ENCODE peak calls at places on chromosomes 3 and 15, in nine cellular contexts. One of them, this sample, is unnamed.
A peak's percentile ranks its signal among the peaks of the same experiment; 100 is the strongest.

GRCh38 chr3:36647423-36647853 is 116.9 kb downstream of the DCLK3 start:
- DNase-seq in stomach: no peak
- DNase-seq in heart right ventricle: no peak
- DNase-seq in CD8-positive, alpha-beta T cell: no peak
- DNase-seq in right lobe of liver: no peak
- DNase-seq in tibial nerve: no peak
- DNase-seq in left ventricle myocardium inferior: no peak
- DNase-seq in A549: peak; percentile 44
- DNase-seq in Peyer's patch: no peak
- DNase-seq in this sample: no peak

GRCh38 chr3:166519443-166519842 is 682.2 kb upstream of the BCHE start:
- DNase-seq in stomach: no peak
- DNase-seq in heart right ventricle: no peak
- DNase-seq in CD8-positive, alpha-beta T cell: no peak
- DNase-seq in right lobe of liver: no peak
- DNase-seq in tibial nerve: no peak
- DNase-seq in left ventricle myocardium inferior: no peak
- DNase-seq in A549: no peak
- DNase-seq in Peyer's patch: no peak
- DNase-seq in this sample: no peak

GRCh38 chr3:130093741-130094391 is 12.2 kb downstream of the ALG1L2 start:
- DNase-seq in stomach: no peak
- DNase-seq in heart right ventricle: no peak
- DNase-seq in CD8-positive, alpha-beta T cell: peak; percentile 4
- DNase-seq in right lobe of liver: no peak
- DNase-seq in tibial nerve: peak; percentile 7
- DNase-seq in left ventricle myocardium inferior: no peak
- DNase-seq in A549: no peak
- DNase-seq in Peyer's patch: peak; percentile 59
- DNase-seq in this sample: peak; percentile 10

GRCh38 chr3:177448987-177449975 is 252.0 kb upstream of the TBL1XR1 start:
- DNase-seq in stomach: no peak
- DNase-seq in heart right ventricle: no peak
- DNase-seq in CD8-positive, alpha-beta T cell: no peak
- DNase-seq in right lobe of liver: peak; percentile 83
- DNase-seq in tibial nerve: no peak
- DNase-seq in left ventricle myocardium inferior: no peak
- DNase-seq in A549: no peak
- DNase-seq in Peyer's patch: peak; percentile 29
- DNase-seq in this sample: no peak

GRCh38 chr3:99012051-99012450 is 110.6 kb upstream of the DCBLD2 start:
- DNase-seq in stomach: no peak
- DNase-seq in heart right ventricle: no peak
- DNase-seq in CD8-positive, alpha-beta T cell: no peak
- DNase-seq in right lobe of liver: no peak
- DNase-seq in tibial nerve: no peak
- DNase-seq in left ventricle myocardium inferior: no peak
- DNase-seq in A549: no peak
- DNase-seq in Peyer's patch: no peak
- DNase-seq in this sample: no peak

GRCh38 chr15:67900621-67901147 is 60.8 kb upstream of the RNU6-1 start:
- DNase-seq in stomach: no peak
- DNase-seq in heart right ventricle: no peak
- DNase-seq in CD8-positive, alpha-beta T cell: no peak
- DNase-seq in right lobe of liver: no peak
- DNase-seq in tibial nerve: no peak
- DNase-seq in left ventricle myocardium inferior: no peak
- DNase-seq in A549: no peak
- DNase-seq in Peyer's patch: no peak
- DNase-seq in this sample: no peak

GRCh38 chr3:50158747-50159146 is 3.6 kb downstream of the SEMA3F start:
- DNase-seq in stomach: no peak
- DNase-seq in heart right ventricle: no peak
- DNase-seq in CD8-positive, alpha-beta T cell: no peak
- DNase-seq in right lobe of liver: no peak
- DNase-seq in tibial nerve: no peak
- DNase-seq in left ventricle myocardium inferior: no peak
- DNase-seq in A549: no peak
- DNase-seq in Peyer's patch: no peak
- DNase-seq in this sample: no peak

GRCh38 chr15:52480990-52481389 is 47.7 kb downstream of the MYO5A start:
- DNase-seq in stomach: no peak
- DNase-seq in heart right ventricle: no peak
- DNase-seq in CD8-positive, alpha-beta T cell: no peak
- DNase-seq in right lobe of liver: no peak
- DNase-seq in tibial nerve: no peak
- DNase-seq in left ventricle myocardium inferior: no peak
- DNase-seq in A549: no peak
- DNase-seq in Peyer's patch: no peak
- DNase-seq in this sample: no peak

GRCh38 chr3:43256714-43257461 is 29.5 kb upstream of the SNRK start:
- DNase-seq in stomach: no peak
- DNase-seq in heart right ventricle: no peak
- DNase-seq in CD8-positive, alpha-beta T cell: no peak
- DNase-seq in right lobe of liver: no peak
- DNase-seq in tibial nerve: peak; percentile 9
- DNase-seq in left ventricle myocardium inferior: no peak
- DNase-seq in A549: no peak
- DNase-seq in Peyer's patch: no peak
- DNase-seq in this sample: no peak

GRCh38 chr3:43262194-43262593 is 24.1 kb upstream of the SNRK start:
- DNase-seq in stomach: no peak
- DNase-seq in heart right ventricle: no peak
- DNase-seq in CD8-positive, alpha-beta T cell: no peak
- DNase-seq in right lobe of liver: no peak
- DNase-seq in tibial nerve: no peak
- DNase-seq in left ventricle myocardium inferior: no peak
- DNase-seq in A549: no peak
- DNase-seq in Peyer's patch: no peak
- DNase-seq in this sample: no peak

GRCh38 chr3:43259626-43260025 is 26.7 kb upstream of the SNRK start:
- DNase-seq in stomach: no peak
- DNase-seq in heart right ventricle: no peak
- DNase-seq in CD8-positive, alpha-beta T cell: no peak
- DNase-seq in right lobe of liver: no peak
- DNase-seq in tibial nerve: no peak
- DNase-seq in left ventricle myocardium inferior: no peak
- DNase-seq in A549: no peak
- DNase-seq in Peyer's patch: no peak
- DNase-seq in this sample: no peak

GRCh38 chr3:43257850-43258249 is 28.5 kb upstream of the SNRK start:
- DNase-seq in stomach: no peak
- DNase-seq in heart right ventricle: no peak
- DNase-seq in CD8-positive, alpha-beta T cell: no peak
- DNase-seq in right lobe of liver: no peak
- DNase-seq in tibial nerve: no peak
- DNase-seq in left ventricle myocardium inferior: no peak
- DNase-seq in A549: no peak
- DNase-seq in Peyer's patch: no peak
- DNase-seq in this sample: no peak

DNA sequence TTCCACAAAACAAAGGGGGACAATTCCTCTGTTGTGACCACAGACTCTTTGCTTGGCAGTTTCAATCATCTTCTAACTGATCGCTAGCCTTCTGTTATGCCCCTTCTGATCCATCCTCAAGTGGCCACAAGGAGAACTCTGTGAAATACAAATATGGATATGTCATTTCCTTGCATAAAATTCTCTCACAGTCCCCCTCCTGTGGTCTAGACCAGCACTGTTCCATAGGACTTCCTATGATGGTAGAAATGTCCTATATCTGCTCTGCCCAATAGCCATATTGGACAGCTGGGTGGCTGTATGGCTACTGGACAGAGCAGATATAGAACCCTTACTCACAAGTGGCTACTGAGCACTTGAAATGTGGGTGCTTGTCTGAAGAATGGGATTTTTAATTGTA is 25.9 kb upstream of the SNRK start:
- DNase-seq in stomach: no peak
- DNase-seq in heart right ventricle: no peak
- DNase-seq in CD8-positive, alpha-beta T cell: no peak
- DNase-seq in right lobe of liver: no peak
- DNase-seq in tibial nerve: no peak
- DNase-seq in left ventricle myocardium inferior: no peak
- DNase-seq in A549: peak; percentile 15
- DNase-seq in Peyer's patch: no peak
- DNase-seq in this sample: no peak
- TF ChIP-seq CTCF in stomach: no peak
- TF ChIP-seq CTCF in heart right ventricle: no peak
- TF ChIP-seq CTCF in CD8-positive, alpha-beta T cell: no peak
- TF ChIP-seq CTCF in right lobe of liver: no peak
- TF ChIP-seq CTCF in tibial nerve: no peak
- TF ChIP-seq CTCF in left ventricle myocardium inferior: no peak
- TF ChIP-seq CTCF in A549: no peak
- TF ChIP-seq CTCF in Peyer's patch: no peak
- TF ChIP-seq CTCF in this sample: no peak

DNA sequence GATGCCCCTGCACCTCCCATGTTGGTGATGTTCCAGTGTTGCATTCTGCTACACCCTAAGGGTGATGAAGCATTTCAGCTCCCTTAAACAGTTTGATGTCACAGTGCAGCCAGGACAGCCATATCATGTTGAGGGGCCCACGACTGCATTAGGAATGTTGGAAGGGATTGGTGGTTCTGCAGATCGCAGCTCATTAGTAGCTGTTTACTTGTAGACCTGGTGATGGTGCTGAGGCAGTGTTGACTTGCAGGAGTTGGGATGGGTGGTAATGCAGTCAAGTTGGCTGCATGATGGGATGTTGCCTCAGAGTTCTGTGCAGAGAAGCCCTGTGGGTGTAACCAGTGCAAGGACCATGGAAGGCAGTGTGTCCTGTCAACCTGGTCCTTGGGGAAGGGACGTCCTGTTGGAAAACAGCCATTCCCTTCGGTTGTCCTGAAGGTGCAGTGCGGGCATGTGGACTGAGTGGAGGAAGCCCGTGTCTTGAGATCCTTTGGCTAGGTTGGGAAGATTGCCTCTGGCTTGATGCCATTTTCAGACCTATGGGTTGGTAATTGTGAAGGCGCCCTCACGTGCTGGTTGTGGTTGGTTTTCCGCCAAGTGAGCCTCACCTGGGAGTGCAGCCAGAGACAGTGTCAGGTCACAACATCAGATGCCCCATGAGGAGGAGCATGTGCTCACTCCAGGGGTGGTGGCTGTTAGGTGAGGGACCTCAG is 100.7 kb downstream of the SNRPN start:
- DNase-seq in stomach: peak; percentile 22
- DNase-seq in heart right ventricle: peak; percentile 2
- DNase-seq in CD8-positive, alpha-beta T cell: no peak
- DNase-seq in right lobe of liver: peak; percentile 35
- DNase-seq in tibial nerve: peak; percentile 2
- DNase-seq in left ventricle myocardium inferior: no peak
- DNase-seq in A549: no peak
- DNase-seq in Peyer's patch: no peak
- DNase-seq in this sample: no peak
- H3K9me3 ChIP-seq in stomach: peaks cover 100% of the 10 kb centered on the region
- H3K9me3 ChIP-seq in heart right ventricle: peaks cover 99% of the 10 kb centered on the region
- H3K9me3 ChIP-seq in CD8-positive, alpha-beta T cell: peaks cover 97% of the 10 kb centered on the region
- H3K9me3 ChIP-seq in right lobe of liver: peaks cover 4% of the 10 kb centered on the region
- H3K9me3 ChIP-seq in tibial nerve: peaks cover 10% of the 10 kb centered on the region
- H3K9me3 ChIP-seq in left ventricle myocardium inferior: peaks cover 100% of the 10 kb centered on the region
- H3K9me3 ChIP-seq in A549: peaks cover 65% of the 10 kb centered on the region
- H3K9me3 ChIP-seq in Peyer's patch: peaks cover 99% of the 10 kb centered on the region
- H3K9me3 ChIP-seq in this sample: peaks cover 100% of the 10 kb centered on the region

DNA sequence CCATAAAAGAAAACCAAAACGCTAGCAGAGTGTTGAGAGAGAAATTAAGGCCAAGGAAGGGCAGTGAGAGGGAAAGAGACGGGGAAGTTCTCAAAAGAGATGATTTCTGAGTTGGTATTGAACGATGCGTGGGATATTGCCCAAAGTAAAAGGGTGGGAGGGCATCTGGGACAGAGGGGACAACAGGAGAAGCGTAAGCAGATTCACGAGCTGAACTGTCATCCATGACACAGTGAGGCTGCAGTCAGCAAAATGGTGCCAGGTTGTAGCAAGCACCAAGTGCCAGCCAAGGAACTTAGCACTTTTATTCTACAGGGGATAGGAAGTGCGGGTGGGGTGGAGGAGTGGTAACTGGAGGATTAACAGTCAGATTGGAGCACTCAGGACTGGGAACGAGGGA is 11.8 kb downstream of the NCEH1 start:
- DNase-seq in stomach: no peak
- DNase-seq in heart right ventricle: no peak
- DNase-seq in CD8-positive, alpha-beta T cell: no peak
- DNase-seq in right lobe of liver: no peak
- DNase-seq in tibial nerve: no peak
- DNase-seq in left ventricle myocardium inferior: no peak
- DNase-seq in A549: no peak
- DNase-seq in Peyer's patch: no peak
- DNase-seq in this sample: no peak
- H3K27ac ChIP-seq in stomach: peak overlapping the region; percentile 68
- H3K27ac ChIP-seq in heart right ventricle: peak overlapping the region; percentile 82
- H3K27ac ChIP-seq in CD8-positive, alpha-beta T cell: no peak overlapping the region
- H3K27ac ChIP-seq in right lobe of liver: no peak overlapping the region
- H3K27ac ChIP-seq in tibial nerve: no peak overlapping the region
- H3K27ac ChIP-seq in left ventricle myocardium inferior: peak overlapping the region; percentile 67
- H3K27ac ChIP-seq in A549: no peak overlapping the region
- H3K27ac ChIP-seq in Peyer's patch: no peak overlapping the region
- H3K27ac ChIP-seq in this sample: no peak overlapping the region

GRCh38 chr3:47803478-47804025 is 614 bp downstream of the DHX30 start:
- DNase-seq in stomach: no peak
- DNase-seq in heart right ventricle: no peak
- DNase-seq in CD8-positive, alpha-beta T cell: peak; percentile 11
- DNase-seq in right lobe of liver: no peak
- DNase-seq in tibial nerve: no peak
- DNase-seq in left ventricle myocardium inferior: no peak
- DNase-seq in A549: no peak
- DNase-seq in Peyer's patch: no peak
- DNase-seq in this sample: peak; percentile 20

GRCh38 chr3:47804571-47804970 is 1.6 kb downstream of the DHX30 start:
- DNase-seq in stomach: no peak
- DNase-seq in heart right ventricle: no peak
- DNase-seq in CD8-positive, alpha-beta T cell: no peak
- DNase-seq in right lobe of liver: no peak
- DNase-seq in tibial nerve: no peak
- DNase-seq in left ventricle myocardium inferior: no peak
- DNase-seq in A549: no peak
- DNase-seq in Peyer's patch: no peak
- DNase-seq in this sample: no peak

GRCh38 chr3:47799733-47800132 is 3.2 kb upstream of the DHX30 start:
- DNase-seq in stomach: no peak
- DNase-seq in heart right ventricle: no peak
- DNase-seq in CD8-positive, alpha-beta T cell: no peak
- DNase-seq in right lobe of liver: no peak
- DNase-seq in tibial nerve: no peak
- DNase-seq in left ventricle myocardium inferior: no peak
- DNase-seq in A549: peak; percentile 42
- DNase-seq in Peyer's patch: no peak
- DNase-seq in this sample: no peak

DNA sequence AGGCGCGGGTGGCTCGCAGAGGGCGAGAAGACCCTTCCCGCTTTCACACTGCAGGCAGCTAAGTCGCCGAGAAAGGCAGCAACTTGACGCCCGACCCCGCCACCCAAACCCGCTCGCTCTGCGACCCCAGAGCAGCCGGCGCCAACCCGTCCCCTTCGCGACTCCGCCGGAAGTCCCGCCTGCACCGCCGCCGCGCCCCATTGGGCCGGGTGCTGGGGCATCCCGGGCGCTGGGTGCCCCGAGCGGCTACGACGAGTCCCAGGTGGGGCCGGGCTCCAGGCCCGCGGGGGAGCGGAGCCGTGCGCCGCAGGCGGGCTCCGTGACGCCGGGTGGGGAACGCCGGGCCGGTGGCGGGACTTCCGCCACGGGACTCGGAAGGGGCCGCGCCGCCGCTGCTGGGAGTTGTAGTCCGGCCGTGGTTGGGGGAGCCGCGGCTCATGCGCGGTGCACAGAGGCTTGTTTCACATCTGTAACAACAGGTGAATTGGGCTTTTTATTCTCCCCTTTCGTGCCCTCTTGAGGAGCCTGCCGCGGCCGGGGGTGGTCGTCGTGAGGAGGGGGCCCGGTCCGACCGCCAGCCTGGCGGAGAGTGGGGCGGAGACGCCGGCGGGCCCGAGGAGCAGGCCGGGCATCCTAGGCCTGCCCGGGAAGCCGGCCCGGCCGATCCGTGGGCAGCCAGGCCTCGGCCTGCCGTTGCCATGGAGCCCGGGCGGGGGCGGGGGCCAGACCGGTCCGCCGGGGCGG is at the start of gene DHX30:
- DNase-seq in stomach: peak; percentile 89
- DNase-seq in heart right ventricle: peak; percentile 88
- DNase-seq in CD8-positive, alpha-beta T cell: peak; percentile 74
- DNase-seq in right lobe of liver: peak; percentile 92
- DNase-seq in tibial nerve: peak; percentile 67
- DNase-seq in left ventricle myocardium inferior: peak; percentile 91
- DNase-seq in A549: peak; percentile 85
- DNase-seq in Peyer's patch: peak; percentile 85
- DNase-seq in this sample: peak; percentile 71
- TF ChIP-seq CTCF in stomach: no peak
- TF ChIP-seq CTCF in heart right ventricle: no peak
- TF ChIP-seq CTCF in CD8-positive, alpha-beta T cell: no peak
- TF ChIP-seq CTCF in right lobe of liver: no peak
- TF ChIP-seq CTCF in tibial nerve: no peak
- TF ChIP-seq CTCF in left ventricle myocardium inferior: no peak
- TF ChIP-seq CTCF in A549: no peak
- TF ChIP-seq CTCF in Peyer's patch: no peak
- TF ChIP-seq CTCF in this sample: no peak